ENCODE peak calls at places on chromosome 20, in five cellular contexts. X, M, E, J and Q are unnamed samples.

GRCh38 chr20:58618694-58619540 is 32.2 kb upstream of the STX16 start:
- DNase-seq in X (no peak), M (no peak), E (no peak), J (peak; percentile 61), Q (peak; percentile 85)

GRCh38 chr20:46001498-46001897 is 7.2 kb upstream of the MMP9 start:
- DNase-seq in X (no peak), M (no peak), E (no peak), J (no peak), Q (no peak)

GRCh38 chr20:31670371-31671228 is 32.9 kb downstream of the COX4I2 start:
- DNase-seq in X (peak; percentile 78), M (no peak), E (no peak), J (no peak), Q (peak; percentile 79)

GRCh38 chr20:1567392-1568165 is 10.1 kb upstream of the SIRPD start:
- DNase-seq in X (no peak), M (no peak), E (no peak), J (peak; percentile 12), Q (no peak)

GRCh38 chr20:58472273-58473018 is 42.8 kb downstream of the APCDD1L start:
- DNase-seq in X (no peak), M (no peak), E (no peak), J (no peak), Q (no peak)

GRCh38 chr20:57947421-57948176 is 237.8 kb upstream of the PMEPA1 start:
- DNase-seq in X (peak; percentile 34), M (no peak), E (peak; percentile 71), J (no peak), Q (peak; percentile 92)

GRCh38 chr20:46121531-46121930 is 3.4 kb downstream of the CD40 start:
- DNase-seq in X (no peak), M (no peak), E (no peak), J (no peak), Q (no peak)

GRCh38 chr20:36819662-36820061 is 46.1 kb upstream of the DSN1 start:
- DNase-seq in X (no peak), M (no peak), E (no peak), J (peak; percentile 45), Q (no peak)

GRCh38 chr20:51660741-51661608 is 107.2 kb downstream of the ATP9A start:
- DNase-seq in X (no peak), M (no peak), E (no peak), J (no peak), Q (peak; percentile 95)

GRCh38 chr20:62815066-62815991 is 1.5 kb upstream of the COL9A3 start:
- DNase-seq in X (no peak), M (no peak), E (no peak), J (peak; percentile 84), Q (peak; percentile 58)

GRCh38 chr20:58116505-58116904 is 111.9 kb downstream of the ANKRD60 start:
- DNase-seq in X (no peak), M (no peak), E (no peak), J (peak; percentile 50), Q (no peak)

GRCh38 chr20:31569163-31570020 is 35.7 kb upstream of the ID1 start:
- DNase-seq in X (peak; percentile 57), M (peak; percentile 69), E (no peak), J (peak; percentile 84), Q (peak; percentile 49)

GRCh38 chr20:57051096-57051495 is 215.3 kb downstream of the BMP7 start:
- DNase-seq in X (no peak), M (no peak), E (no peak), J (no peak), Q (no peak)